ENCODE peak calls at places on chromosomes 7 and 10, in five cellular contexts. B is HL-60, N is stomach, H is A673, Z is keratinocyte. J is an unnamed sample.

GRCh38 chr10:78299861-78300453 is 266.3 kb downstream of the RPS24 start:
- DNase-seq in B (peak; percentile 87), N (no peak), H (no peak), Z (no peak), J (no peak)

GRCh38 chr10:93590638-93591037 is 10.4 kb downstream of the RBP4 start:
- DNase-seq in B (no peak), N (no peak), H (no peak), Z (no peak), J (no peak)

GRCh38 chr10:110008518-110009339 is 945 bp downstream of the ADD3 start:
- DNase-seq in B (no peak), N (peak; percentile 66), H (peak; percentile 31), Z (no peak), J (no peak)

GRCh38 chr10:7696545-7696944 is 6.6 kb upstream of the ITIH2 start:
- DNase-seq in B (no peak), N (peak; percentile 81), H (no peak), Z (no peak), J (no peak)

GRCh38 chr10:2978111-2978510 is 89.2 kb upstream of the PFKP start:
- DNase-seq in B (no peak), N (no peak), H (peak; percentile 79), Z (no peak), J (peak; percentile 75)

GRCh38 chr10:565146-565545 is 124.3 kb downstream of the DIP2C start:
- DNase-seq in B (no peak), N (no peak), H (no peak), Z (no peak), J (no peak)

GRCh38 chr7:47953822-47954221 is 5.6 kb upstream of the PKD1L1 start:
- DNase-seq in B (no peak), N (no peak), H (no peak), Z (no peak), J (no peak)

GRCh38 chr10:86642499-86642898 is 11.8 kb upstream of the OPN4 start:
- DNase-seq in B (no peak), N (no peak), H (peak; percentile 54), Z (no peak), J (peak; percentile 63)

DNA sequence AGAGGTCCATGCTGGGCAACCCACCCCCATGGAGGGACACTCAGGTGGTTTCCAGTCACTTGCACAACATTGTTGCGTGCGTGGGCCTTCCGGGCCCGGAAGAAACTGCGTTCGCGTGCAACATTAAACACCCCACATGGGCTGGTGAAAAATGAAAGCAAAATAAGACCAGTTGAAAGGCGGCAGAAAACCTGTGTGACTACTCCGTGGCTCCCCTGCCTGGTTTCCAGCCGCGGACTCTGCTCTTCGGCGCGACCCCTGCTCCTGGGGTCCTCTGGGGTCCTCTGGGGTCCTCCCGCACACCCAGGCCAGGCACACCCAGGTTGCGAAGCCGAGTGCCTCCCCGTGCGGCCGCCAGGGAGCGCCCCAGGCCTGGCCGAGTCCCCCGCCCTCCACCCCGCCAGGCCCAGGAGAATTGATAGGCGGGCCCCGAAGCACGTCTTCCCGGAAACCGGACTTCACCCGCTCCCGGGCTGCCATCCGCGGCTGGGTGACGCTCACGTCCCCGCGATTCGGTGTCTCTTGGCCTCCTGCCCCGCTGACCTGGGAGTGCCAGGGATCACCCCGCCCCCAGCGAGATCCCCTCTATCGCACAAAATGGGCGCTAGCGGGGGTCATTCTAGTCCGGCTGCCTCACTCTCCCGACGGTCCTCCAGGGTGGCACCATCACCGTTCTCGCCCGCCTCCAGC is 1.9 kb upstream of the SH2D4B start:
- DNase-seq in B (peak; percentile 37), N (peak; percentile 70), H (peak; percentile 59), Z (no peak), J (peak; percentile 59)
- TF ChIP-seq CTCF in B (peak; percentile 2), N (no peak), H (peak; percentile 67), Z (peak; percentile 88), J (peak; percentile 48)

GRCh38 chr7:7640221-7641128 is at the start of gene UMAD1:
- DNase-seq in B (peak; percentile 95), N (peak; percentile 98), H (peak; percentile 99), Z (peak; percentile 84), J (peak; percentile 98)

GRCh38 chr7:7639421-7639820 is 1.1 kb upstream of the UMAD1 start:
- DNase-seq in B (no peak), N (no peak), H (no peak), Z (no peak), J (no peak)

GRCh38 chr7:7642081-7642480 is 1.5 kb downstream of the UMAD1 start:
- DNase-seq in B (no peak), N (peak; percentile 75), H (no peak), Z (no peak), J (no peak)

GRCh38 chr7:7639847-7640220 is 718 bp upstream of the UMAD1 start:
- DNase-seq in B (no peak), N (no peak), H (peak; percentile 40), Z (no peak), J (peak; percentile 4)

GRCh38 chr7:7641129-7641663 is 644 bp downstream of the UMAD1 start:
- DNase-seq in B (no peak), N (no peak), H (peak; percentile 27), Z (no peak), J (peak; percentile 12)
- H3K4me3 ChIP-seq in B (peak overlapping the region; percentile 81), N (peak overlapping the region; percentile 84), H (peak overlapping the region; percentile 69), Z (peak overlapping the region; percentile 80), J (peak overlapping the region; percentile 92)

DNA sequence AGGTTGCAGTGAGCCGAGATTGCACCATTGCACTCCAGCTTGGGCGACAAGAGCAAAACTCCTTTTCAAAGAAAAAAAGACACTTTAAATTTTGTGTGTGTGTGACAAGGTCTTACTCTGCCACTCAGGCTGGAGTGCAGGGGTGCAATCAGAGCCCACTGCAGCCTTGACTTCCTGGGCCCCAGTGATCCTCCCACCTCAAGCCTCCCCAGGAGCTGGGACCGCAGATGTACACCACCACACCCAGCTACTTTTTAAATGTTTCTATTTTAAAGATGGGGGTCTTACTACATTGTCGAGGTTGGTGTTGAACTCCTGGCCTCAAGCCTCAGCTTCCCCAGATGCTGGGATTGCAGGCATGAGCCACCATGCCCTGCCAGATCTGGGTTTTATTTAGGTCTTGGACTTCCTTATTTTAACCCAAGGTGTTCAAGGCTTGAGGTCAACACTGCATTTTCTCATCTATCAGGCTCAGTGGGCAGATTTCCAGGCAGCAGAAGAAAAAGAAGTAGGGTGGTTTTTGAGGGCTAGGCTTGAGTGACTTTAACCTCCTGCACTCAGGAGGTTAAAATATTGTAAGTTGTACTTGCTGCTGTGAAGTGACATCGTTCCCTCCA is 71.6 kb downstream of the CARD11 start:
- DNase-seq in B (no peak), N (no peak), H (no peak), Z (no peak), J (no peak)
- TF ChIP-seq CTCF in B (no peak), N (no peak), H (no peak), Z (no peak), J (no peak)

GRCh38 chr7:10156972-10157371 is 816.7 kb upstream of the PHF14 start:
- DNase-seq in B (no peak), N (no peak), H (no peak), Z (no peak), J (no peak)
- H3K4me3 ChIP-seq in B (no peak overlapping the region), N (no peak overlapping the region), H (no peak overlapping the region), Z (no peak overlapping the region), J (no peak overlapping the region)

DNA sequence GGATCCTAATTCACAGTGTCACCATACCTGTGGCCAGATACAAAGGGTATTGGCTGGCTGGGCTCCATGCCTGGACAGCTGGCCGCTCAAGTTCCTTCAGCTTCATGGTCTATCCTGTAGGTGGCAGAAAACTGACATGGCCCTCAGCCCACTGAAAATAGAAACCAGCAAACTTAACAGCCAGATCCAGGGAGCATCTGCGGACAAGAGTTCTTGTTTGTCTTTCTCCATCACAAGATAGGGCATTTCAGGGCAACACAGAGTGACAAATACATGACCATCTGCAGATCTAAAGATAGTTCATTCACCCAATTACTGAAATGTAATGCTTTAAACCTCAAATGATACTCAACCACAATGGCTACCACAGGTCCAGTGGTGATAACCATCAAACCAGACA is 2.8 kb downstream of the SEC31B start:
- DNase-seq in B (no peak), N (no peak), H (no peak), Z (no peak), J (no peak)
- TF ChIP-seq CTCF in B (no peak), N (no peak), H (peak; percentile 38), Z (no peak), J (peak; percentile 22)

DNA sequence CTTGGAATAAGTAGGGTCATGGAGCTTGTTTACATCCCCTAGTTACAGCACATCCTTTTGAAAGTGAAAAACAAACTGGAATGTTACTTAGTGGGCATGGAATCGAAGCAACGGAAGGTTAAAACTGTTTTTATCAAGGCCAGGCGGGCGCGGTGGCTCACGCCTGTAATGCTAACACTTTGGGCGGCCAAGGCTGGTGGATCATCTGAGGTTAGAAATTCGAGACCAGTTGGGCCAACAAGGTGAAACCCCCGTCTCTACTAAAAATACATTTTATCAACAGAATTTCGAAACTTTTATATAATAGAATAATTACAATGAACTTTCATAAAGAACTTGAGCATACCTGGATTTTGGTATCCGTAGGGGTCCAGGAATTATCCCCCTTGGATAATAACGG is 1.1 kb upstream of the TMED4 start:
- DNase-seq in B (no peak), N (no peak), H (no peak), Z (no peak), J (no peak)
- H3K4me3 ChIP-seq in B (no peak overlapping the region), N (peak overlapping the region; percentile 87), H (peak overlapping the region; percentile 88), Z (peak overlapping the region; percentile 90), J (peak overlapping the region; percentile 94)

GRCh38 chr10:73953665-73954064 is 42.7 kb downstream of the PLAU start:
- DNase-seq in B (peak; percentile 91), N (no peak), H (no peak), Z (no peak), J (peak; percentile 95)

GRCh38 chr10:73956476-73957338 is 41.2 kb upstream of the VCL start:
- DNase-seq in B (peak; percentile 73), N (no peak), H (peak; percentile 73), Z (no peak), J (no peak)

GRCh38 chr10:73955719-73956118 is 42.2 kb upstream of the VCL start:
- DNase-seq in B (no peak), N (no peak), H (no peak), Z (no peak), J (no peak)

GRCh38 chr10:73950569-73950968 is 39.6 kb downstream of the PLAU start:
- DNase-seq in B (no peak), N (no peak), H (no peak), Z (no peak), J (no peak)

DNA sequence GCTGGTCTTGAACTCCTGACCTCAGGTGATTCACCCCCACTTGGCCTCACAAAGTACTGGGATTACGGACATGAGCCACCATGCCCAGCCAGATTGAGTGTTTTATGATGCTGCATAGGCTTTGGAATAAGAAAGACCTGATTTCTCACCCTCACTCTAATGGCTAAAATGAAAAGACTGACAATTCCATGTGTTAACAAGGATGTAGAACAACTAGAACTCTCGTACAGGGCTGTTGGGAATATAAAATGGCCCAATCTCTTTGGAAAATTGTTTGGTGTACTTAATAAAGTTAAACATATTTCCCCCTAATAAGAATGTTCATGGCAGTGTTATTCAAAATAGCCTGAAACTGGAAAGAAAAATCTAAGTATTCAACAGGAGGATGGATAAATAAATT is 43.2 kb upstream of the VCL start:
- DNase-seq in B (no peak), N (no peak), H (no peak), Z (no peak), J (no peak)
- TF ChIP-seq CTCF in B (no peak), N (no peak), H (no peak), Z (no peak), J (no peak)

GRCh38 chr7:82284936-82285519 is 158.5 kb downstream of the CACNA2D1 start:
- DNase-seq in B (no peak), N (no peak), H (peak; percentile 63), Z (no peak), J (no peak)
- H3K4me3 ChIP-seq in B (no peak overlapping the region), N (no peak overlapping the region), H (no peak overlapping the region), Z (no peak overlapping the region), J (no peak overlapping the region)

J was measured in AG10803.